ENCODE peak calls at places on chromosome X, in ten cellular contexts. One of them, this sample, is unnamed.

GRCh38 chrX:63250253-63250868 is 100.8 kb downstream of the SPIN4 start:
- DNase-seq in neuronal stem cell: peak
- DNase-seq in K562: peak
- DNase-seq in cardiac muscle cell: peak
- DNase-seq in GM23338: peak
- DNase-seq in Jurkat, Clone E6-1: peak
- DNase-seq in DND-41: peak
- DNase-seq in ascending aorta: no peak
- DNase-seq in cardiac fibroblast: peak
- DNase-seq in IMR-90: peak
- DNase-seq in this sample: peak

GRCh38 chrX:24259544-24260240 is 54.2 kb downstream of the SUPT20HL2 start:
- DNase-seq in neuronal stem cell: no peak
- DNase-seq in K562: peak
- DNase-seq in cardiac muscle cell: peak
- DNase-seq in GM23338: peak
- DNase-seq in Jurkat, Clone E6-1: peak
- DNase-seq in DND-41: peak
- DNase-seq in ascending aorta: peak
- DNase-seq in cardiac fibroblast: peak
- DNase-seq in IMR-90: peak
- DNase-seq in this sample: peak

GRCh38 chrX:35101901-35102300 is 159.3 kb downstream of the FAM47B start:
- DNase-seq in neuronal stem cell: no peak
- DNase-seq in K562: no peak
- DNase-seq in cardiac muscle cell: no peak
- DNase-seq in GM23338: no peak
- DNase-seq in Jurkat, Clone E6-1: no peak
- DNase-seq in DND-41: no peak
- DNase-seq in ascending aorta: no peak
- DNase-seq in cardiac fibroblast: no peak
- DNase-seq in IMR-90: peak
- DNase-seq in this sample: no peak

GRCh38 chrX:145002776-145003175 is 244.5 kb upstream of the SPANXN1 start:
- DNase-seq in neuronal stem cell: no peak
- DNase-seq in K562: no peak
- DNase-seq in cardiac muscle cell: no peak
- DNase-seq in GM23338: no peak
- DNase-seq in Jurkat, Clone E6-1: no peak
- DNase-seq in DND-41: no peak
- DNase-seq in ascending aorta: no peak
- DNase-seq in cardiac fibroblast: no peak
- DNase-seq in IMR-90: no peak
- DNase-seq in this sample: no peak

GRCh38 chrX:110287605-110288004 is 30.3 kb downstream of the AMMECR1 start:
- DNase-seq in neuronal stem cell: no peak
- DNase-seq in K562: no peak
- DNase-seq in cardiac muscle cell: peak
- DNase-seq in GM23338: no peak
- DNase-seq in Jurkat, Clone E6-1: no peak
- DNase-seq in DND-41: no peak
- DNase-seq in ascending aorta: no peak
- DNase-seq in cardiac fibroblast: peak
- DNase-seq in IMR-90: peak
- DNase-seq in this sample: no peak

GRCh38 chrX:111270339-111270738 is at the start of gene CAPN6:
- DNase-seq in neuronal stem cell: peak
- DNase-seq in K562: no peak
- DNase-seq in cardiac muscle cell: peak
- DNase-seq in GM23338: peak
- DNase-seq in Jurkat, Clone E6-1: no peak
- DNase-seq in DND-41: no peak
- DNase-seq in ascending aorta: no peak
- DNase-seq in cardiac fibroblast: no peak
- DNase-seq in IMR-90: peak
- DNase-seq in this sample: peak

GRCh38 chrX:84415155-84415554 is 87.1 kb downstream of the HDX start:
- DNase-seq in neuronal stem cell: no peak
- DNase-seq in K562: no peak
- DNase-seq in cardiac muscle cell: no peak
- DNase-seq in GM23338: no peak
- DNase-seq in Jurkat, Clone E6-1: no peak
- DNase-seq in DND-41: no peak
- DNase-seq in ascending aorta: no peak
- DNase-seq in cardiac fibroblast: no peak
- DNase-seq in IMR-90: no peak
- DNase-seq in this sample: no peak

GRCh38 chrX:72079607-72080006 is 52.1 kb downstream of the RTL5 start:
- DNase-seq in neuronal stem cell: no peak
- DNase-seq in K562: no peak
- DNase-seq in cardiac muscle cell: peak
- DNase-seq in GM23338: no peak
- DNase-seq in Jurkat, Clone E6-1: no peak
- DNase-seq in DND-41: no peak
- DNase-seq in ascending aorta: no peak
- DNase-seq in cardiac fibroblast: peak
- DNase-seq in IMR-90: no peak
- DNase-seq in this sample: no peak

GRCh38 chrX:136495043-136495442 is 2.3 kb upstream of the HTATSF1 start:
- DNase-seq in neuronal stem cell: no peak
- DNase-seq in K562: no peak
- DNase-seq in cardiac muscle cell: no peak
- DNase-seq in GM23338: no peak
- DNase-seq in Jurkat, Clone E6-1: no peak
- DNase-seq in DND-41: no peak
- DNase-seq in ascending aorta: no peak
- DNase-seq in cardiac fibroblast: no peak
- DNase-seq in IMR-90: no peak
- DNase-seq in this sample: no peak

GRCh38 chrX:16526003-16526402 is 124.0 kb upstream of the S100G start:
- DNase-seq in neuronal stem cell: no peak
- DNase-seq in K562: no peak
- DNase-seq in cardiac muscle cell: no peak
- DNase-seq in GM23338: no peak
- DNase-seq in Jurkat, Clone E6-1: no peak
- DNase-seq in DND-41: no peak
- DNase-seq in ascending aorta: no peak
- DNase-seq in cardiac fibroblast: no peak
- DNase-seq in IMR-90: no peak
- DNase-seq in this sample: no peak

GRCh38 chrX:20802036-20802435 is 535.3 kb upstream of the RPS6KA3 start:
- DNase-seq in neuronal stem cell: no peak
- DNase-seq in K562: no peak
- DNase-seq in cardiac muscle cell: no peak
- DNase-seq in GM23338: no peak
- DNase-seq in Jurkat, Clone E6-1: no peak
- DNase-seq in DND-41: no peak
- DNase-seq in ascending aorta: no peak
- DNase-seq in cardiac fibroblast: no peak
- DNase-seq in IMR-90: no peak
- DNase-seq in this sample: no peak

DNA sequence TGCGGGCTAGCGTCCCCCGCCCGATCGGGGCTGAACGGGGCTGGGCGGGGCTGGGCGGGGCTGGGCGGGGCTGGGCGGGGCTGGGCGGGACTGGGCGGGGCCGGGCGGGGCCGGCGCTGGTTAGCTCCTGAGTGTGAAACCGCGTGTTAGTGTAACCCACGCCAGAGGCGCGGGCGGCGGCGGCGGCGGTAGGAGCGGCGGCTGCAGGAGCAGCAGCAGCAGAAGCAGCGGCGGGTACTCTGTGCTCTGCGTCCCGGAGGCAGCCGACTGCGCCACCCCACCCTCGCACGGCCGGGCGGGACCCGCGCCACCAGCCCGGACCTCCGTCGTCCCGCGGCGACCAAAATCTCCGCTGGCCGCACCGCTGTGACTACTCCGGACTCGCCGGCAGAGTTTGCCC is 128.1 kb downstream of the LAS1L start:
- DNase-seq in neuronal stem cell: no peak
- DNase-seq in K562: no peak
- DNase-seq in cardiac muscle cell: no peak
- DNase-seq in GM23338: peak
- DNase-seq in Jurkat, Clone E6-1: no peak
- DNase-seq in DND-41: no peak
- DNase-seq in ascending aorta: no peak
- DNase-seq in cardiac fibroblast: no peak
- DNase-seq in IMR-90: no peak
- DNase-seq in this sample: peak
- H3K4me3 ChIP-seq in neuronal stem cell: peak
- H3K4me3 ChIP-seq in K562: no peak
- H3K4me3 ChIP-seq in cardiac muscle cell: peak
- H3K4me3 ChIP-seq in GM23338: peak
- H3K4me3 ChIP-seq in Jurkat, Clone E6-1: no peak
- H3K4me3 ChIP-seq in DND-41: no peak
- H3K4me3 ChIP-seq in ascending aorta: peak
- H3K4me3 ChIP-seq in cardiac fibroblast: no peak
- H3K4me3 ChIP-seq in IMR-90: no peak
- H3K4me3 ChIP-seq in this sample: peak

DNA sequence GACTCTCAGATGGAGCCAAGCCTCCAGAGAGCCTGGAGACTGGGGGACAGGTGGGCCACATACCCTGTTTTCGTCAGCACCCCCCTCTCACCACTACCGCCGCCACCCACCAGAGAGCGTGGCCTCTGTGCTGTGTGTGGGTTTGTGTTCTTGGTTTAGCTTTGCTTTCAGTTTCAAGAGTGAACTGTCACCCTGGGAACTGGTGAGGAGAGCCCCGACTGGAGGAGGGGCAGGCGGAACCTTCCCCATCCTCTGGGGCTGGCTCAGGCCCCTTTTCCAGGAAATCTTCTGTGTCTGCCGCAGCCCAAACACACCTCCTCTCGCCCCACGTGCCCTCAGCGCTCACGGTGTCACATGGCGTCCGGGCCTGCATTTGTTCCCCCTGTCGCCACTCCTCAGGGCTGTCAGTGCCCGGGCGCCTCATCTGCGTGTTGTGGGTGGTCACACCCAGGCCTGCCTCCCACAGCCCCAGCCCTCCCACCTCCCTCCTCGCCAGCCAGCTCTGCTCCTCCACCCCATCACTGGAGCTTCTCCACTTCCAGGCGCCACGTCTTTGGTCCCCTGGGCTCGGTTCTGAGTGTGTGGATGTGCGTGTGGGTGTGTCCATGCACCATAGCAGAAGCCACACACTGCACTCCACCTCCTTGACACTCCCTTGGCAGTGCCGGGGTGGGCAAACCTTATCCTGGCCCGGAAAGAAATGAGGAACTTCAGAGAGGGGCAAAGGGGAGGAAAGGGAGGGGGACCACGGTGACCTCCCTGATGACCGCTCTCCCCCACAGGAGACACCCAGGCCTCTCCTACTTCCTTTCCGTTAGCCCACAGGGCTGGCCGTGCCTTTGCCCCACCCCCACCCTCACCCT is 27.8 kb downstream of the ELF4 start:
- DNase-seq in neuronal stem cell: no peak
- DNase-seq in K562: peak
- DNase-seq in cardiac muscle cell: peak
- DNase-seq in GM23338: no peak
- DNase-seq in Jurkat, Clone E6-1: peak
- DNase-seq in DND-41: peak
- DNase-seq in ascending aorta: no peak
- DNase-seq in cardiac fibroblast: peak
- DNase-seq in IMR-90: no peak
- DNase-seq in this sample: peak
- H3K4me3 ChIP-seq in neuronal stem cell: no peak
- H3K4me3 ChIP-seq in K562: no peak
- H3K4me3 ChIP-seq in cardiac muscle cell: no peak
- H3K4me3 ChIP-seq in GM23338: no peak
- H3K4me3 ChIP-seq in Jurkat, Clone E6-1: peak
- H3K4me3 ChIP-seq in DND-41: no peak
- H3K4me3 ChIP-seq in ascending aorta: no peak
- H3K4me3 ChIP-seq in cardiac fibroblast: no peak
- H3K4me3 ChIP-seq in IMR-90: no peak
- H3K4me3 ChIP-seq in this sample: no peak

GRCh38 chrX:151015684-151016083 is 32.5 kb downstream of the HMGB3 start:
- DNase-seq in neuronal stem cell: no peak
- DNase-seq in K562: no peak
- DNase-seq in cardiac muscle cell: no peak
- DNase-seq in GM23338: no peak
- DNase-seq in Jurkat, Clone E6-1: no peak
- DNase-seq in DND-41: no peak
- DNase-seq in ascending aorta: no peak
- DNase-seq in cardiac fibroblast: no peak
- DNase-seq in IMR-90: no peak
- DNase-seq in this sample: no peak

DNA sequence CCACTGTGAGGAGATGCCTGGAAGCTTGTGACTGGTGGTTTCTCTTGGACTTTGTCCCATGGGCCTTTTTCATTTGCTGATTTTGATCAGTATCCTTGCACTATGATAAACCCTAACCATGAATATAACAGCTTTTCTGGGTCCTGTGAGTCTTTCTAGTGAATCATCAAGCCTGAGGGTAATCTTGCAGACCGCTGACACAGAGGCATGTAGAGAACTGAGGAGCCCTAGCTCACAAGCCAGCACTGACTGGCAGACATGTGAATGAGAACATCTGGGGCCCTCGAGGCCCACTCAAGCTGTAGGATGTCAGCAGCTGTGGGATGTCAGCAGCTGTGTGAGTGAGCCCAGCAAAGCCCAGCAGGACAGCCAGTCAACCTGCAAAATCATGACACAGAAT is 36.7 kb downstream of the HMGB3 start:
- DNase-seq in neuronal stem cell: no peak
- DNase-seq in K562: no peak
- DNase-seq in cardiac muscle cell: peak
- DNase-seq in GM23338: no peak
- DNase-seq in Jurkat, Clone E6-1: no peak
- DNase-seq in DND-41: no peak
- DNase-seq in ascending aorta: no peak
- DNase-seq in cardiac fibroblast: peak
- DNase-seq in IMR-90: peak
- DNase-seq in this sample: no peak
- H3K4me3 ChIP-seq in neuronal stem cell: no peak
- H3K4me3 ChIP-seq in K562: no peak
- H3K4me3 ChIP-seq in cardiac muscle cell: no peak
- H3K4me3 ChIP-seq in GM23338: no peak
- H3K4me3 ChIP-seq in Jurkat, Clone E6-1: no peak
- H3K4me3 ChIP-seq in DND-41: no peak
- H3K4me3 ChIP-seq in ascending aorta: no peak
- H3K4me3 ChIP-seq in cardiac fibroblast: no peak
- H3K4me3 ChIP-seq in IMR-90: no peak
- H3K4me3 ChIP-seq in this sample: no peak

DNA sequence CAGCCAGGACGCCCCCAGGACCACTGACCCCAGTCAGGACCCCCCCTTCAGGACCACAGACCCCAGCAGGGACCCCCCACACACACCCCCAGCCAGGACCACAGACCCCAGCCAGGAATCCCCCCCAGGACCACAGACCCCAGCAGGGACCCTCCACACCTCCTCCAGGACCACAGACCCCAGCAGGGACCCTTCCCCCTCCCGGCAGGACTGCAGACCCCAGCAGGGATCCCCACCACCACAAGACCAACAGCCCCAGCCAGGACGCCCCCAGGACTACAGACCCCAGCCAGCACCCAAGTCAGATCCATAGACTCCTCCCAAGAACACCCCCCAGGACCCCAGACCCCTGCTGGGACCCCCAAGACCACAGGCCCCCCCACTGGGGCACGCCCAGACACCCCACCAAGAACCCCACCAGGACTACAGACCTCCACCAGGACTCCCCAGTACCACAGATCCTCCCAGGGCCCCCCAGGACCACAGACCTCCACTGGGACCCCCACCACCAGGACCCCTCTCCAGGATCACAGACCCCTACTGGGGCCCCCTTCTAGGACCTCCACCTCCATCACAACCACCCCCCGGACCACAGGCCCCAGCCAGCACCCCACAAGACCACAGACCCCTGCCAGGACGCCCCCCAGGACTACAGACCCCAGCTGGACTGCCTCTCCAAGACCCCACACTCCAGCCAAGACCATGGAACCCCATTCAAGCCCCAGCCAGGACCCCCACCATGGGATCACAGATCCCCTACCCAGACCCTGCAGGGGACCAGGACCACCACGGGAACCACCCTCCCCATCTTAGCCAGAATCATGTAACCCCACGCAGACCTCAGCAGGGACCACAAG is 698 bp upstream of the DHRSX start:
- DNase-seq in neuronal stem cell: no peak
- DNase-seq in K562: no peak
- DNase-seq in cardiac muscle cell: no peak
- DNase-seq in GM23338: no peak
- DNase-seq in Jurkat, Clone E6-1: no peak
- DNase-seq in DND-41: no peak
- DNase-seq in ascending aorta: no peak
- DNase-seq in cardiac fibroblast: no peak
- DNase-seq in IMR-90: no peak
- DNase-seq in this sample: peak
- H3K4me3 ChIP-seq in neuronal stem cell: peak
- H3K4me3 ChIP-seq in K562: peak
- H3K4me3 ChIP-seq in cardiac muscle cell: peak
- H3K4me3 ChIP-seq in GM23338: peak
- H3K4me3 ChIP-seq in Jurkat, Clone E6-1: peak
- H3K4me3 ChIP-seq in DND-41: no peak
- H3K4me3 ChIP-seq in ascending aorta: peak
- H3K4me3 ChIP-seq in cardiac fibroblast: peak
- H3K4me3 ChIP-seq in IMR-90: peak
- H3K4me3 ChIP-seq in this sample: peak